ENCODE peak calls at places on chromosome 15, in nine cellular contexts. T is ovary, H is colonic mucosa, G is cardiac muscle cell, O is kidney, S is heart right ventricle, Q is adrenal gland, B is uterus, K is spleen. P is an unnamed sample.
A peak's percentile ranks its signal among the peaks of the same experiment; 100 is the strongest.

GRCh38 chr15:32765236-32765635 is 47.4 kb downstream of the GREM1 start:
- DNase-seq in O (no peak), S (no peak), Q (no peak), G (no peak), T (no peak), K (no peak), H (no peak), B (no peak), P (no peak)

GRCh38 chr15:88057836-88058235 is 198.7 kb downstream of the NTRK3 start:
- DNase-seq in O (no peak), H (no peak), S (no peak), T (no peak), Q (no peak), K (no peak), G (no peak), B (no peak), P (no peak)

GRCh38 chr15:60135961-60136360 is 131.8 kb downstream of the FOXB1 start:
- DNase-seq in Q (no peak), B (no peak), H (no peak), S (no peak), T (no peak), K (no peak), G (no peak), O (no peak), P (no peak)

GRCh38 chr15:94972314-94972713 is 741.0 kb downstream of the MCTP2 start:
- DNase-seq in G (peak; percentile 2), Q (no peak), T (no peak), B (no peak), K (no peak), H (no peak), O (no peak), S (no peak), P (no peak)

GRCh38 chr15:82851981-82852511 is 42.6 kb downstream of the WHAMM start:
- DNase-seq in O (peak; percentile 61), Q (no peak), T (no peak), H (no peak), S (no peak), K (no peak), G (no peak), B (no peak), P (peak; percentile 42)

GRCh38 chr15:73897441-73898261 is 24.3 kb downstream of the TBC1D21 start:
- DNase-seq in K (peak; percentile 88), B (peak; percentile 23), O (peak; percentile 71), G (peak; percentile 83), T (no peak), Q (peak; percentile 65), S (peak; percentile 44), H (peak; percentile 32), P (no peak)

GRCh38 chr15:71083349-71083748 is 31.9 kb upstream of the THSD4 start:
- DNase-seq in K (no peak), H (no peak), O (no peak), S (peak; percentile 49), G (peak; percentile 65), Q (peak; percentile 15), B (peak; percentile 57), T (peak; percentile 37), P (no peak)

GRCh38 chr15:56984681-56985515 is 66.5 kb downstream of the TCF12 start:
- DNase-seq in H (no peak), Q (no peak), B (no peak), O (no peak), G (peak; percentile 45), T (no peak), K (no peak), S (no peak), P (no peak)

GRCh38 chr15:38682861-38683260 is 118.2 kb upstream of the RASGRP1 start:
- DNase-seq in K (no peak), T (no peak), G (no peak), O (no peak), H (no peak), Q (no peak), B (no peak), S (no peak), P (no peak)

GRCh38 chr15:63322541-63322940 is 45.1 kb downstream of the APH1B start:
- DNase-seq in G (peak; percentile 53), H (no peak), Q (peak; percentile 22), O (no peak), T (peak; percentile 19), S (peak; percentile 26), K (no peak), B (no peak), P (peak; percentile 75)

GRCh38 chr15:99014803-99015676 is 7.4 kb upstream of the PGPEP1L start:
- DNase-seq in G (peak; percentile 52), B (peak; percentile 65), O (peak; percentile 90), Q (peak; percentile 81), K (peak; percentile 84), T (peak; percentile 73), H (peak; percentile 57), S (peak; percentile 32), P (peak; percentile 80)

DNA sequence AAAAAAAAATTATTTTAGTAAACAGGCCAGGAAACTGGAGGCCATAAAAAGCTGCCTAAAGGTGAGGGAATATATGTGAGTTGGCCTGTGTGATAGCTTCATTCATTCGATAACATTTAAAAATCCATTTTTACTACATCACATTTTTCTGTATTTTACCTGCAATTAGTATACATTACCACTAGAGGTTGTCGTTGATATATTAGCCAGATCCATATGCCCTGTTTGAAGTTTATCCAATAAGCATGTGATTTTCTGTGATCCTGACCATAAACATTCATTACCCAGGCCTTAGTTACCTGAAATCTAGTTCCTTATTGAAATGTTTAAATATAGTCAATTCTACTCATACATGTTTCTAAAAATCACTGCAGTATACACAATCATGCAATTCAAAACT is 71.4 kb downstream of the ARNT2 start:
- DNase-seq in O (no peak), T (no peak), Q (no peak), K (no peak), B (no peak), G (no peak), H (no peak), S (no peak), P (no peak)
- TF ChIP-seq CTCF in O (no peak), T (no peak), Q (no peak), K (no peak), B (no peak), G (peak; percentile 14), H (no peak), S (no peak), P (no peak)

GRCh38 chr15:36970522-36970921 is 129.8 kb downstream of the MEIS2 start:
- DNase-seq in T (no peak), B (no peak), O (no peak), Q (no peak), S (no peak), G (no peak), K (no peak), H (peak; percentile 18), P (no peak)

GRCh38 chr15:36966704-36967103 is 133.6 kb downstream of the MEIS2 start:
- DNase-seq in H (no peak), K (no peak), S (peak; percentile 42), Q (no peak), T (no peak), O (no peak), G (no peak), B (peak; percentile 17), P (no peak)

GRCh38 chr15:36965561-36966342 is 134.6 kb downstream of the MEIS2 start:
- DNase-seq in T (no peak), Q (no peak), B (peak; percentile 32), G (peak; percentile 76), O (no peak), S (no peak), H (no peak), K (no peak), P (no peak)

GRCh38 chr15:36964626-36965025 is 135.7 kb downstream of the MEIS2 start:
- DNase-seq in K (no peak), O (no peak), Q (no peak), T (no peak), S (no peak), H (no peak), G (no peak), B (no peak), P (no peak)

GRCh38 chr15:36967929-36968328 is 132.4 kb downstream of the MEIS2 start:
- DNase-seq in Q (no peak), H (no peak), G (no peak), B (no peak), T (no peak), O (no peak), S (no peak), K (no peak), P (no peak)
- H3K36me3 ChIP-seq in Q (no peaks in the 10 kb centered on the region), H (no peaks in the 10 kb centered on the region), G (peaks cover 15% of the 10 kb centered on the region), B (no peaks in the 10 kb centered on the region), T (no peaks in the 10 kb centered on the region), O (no peaks in the 10 kb centered on the region), S (no peaks in the 10 kb centered on the region), K (no peaks in the 10 kb centered on the region), P (no peaks in the 10 kb centered on the region)

GRCh38 chr15:91068966-91069365 is 31.1 kb upstream of the SV2B start:
- DNase-seq in T (no peak), S (no peak), O (no peak), G (no peak), Q (no peak), B (no peak), K (no peak), H (no peak), P (no peak)
- TF ChIP-seq CTCF in T (no peak), S (no peak), O (no peak), G (no peak), Q (no peak), B (no peak), K (no peak), H (no peak), P (no peak)

DNA sequence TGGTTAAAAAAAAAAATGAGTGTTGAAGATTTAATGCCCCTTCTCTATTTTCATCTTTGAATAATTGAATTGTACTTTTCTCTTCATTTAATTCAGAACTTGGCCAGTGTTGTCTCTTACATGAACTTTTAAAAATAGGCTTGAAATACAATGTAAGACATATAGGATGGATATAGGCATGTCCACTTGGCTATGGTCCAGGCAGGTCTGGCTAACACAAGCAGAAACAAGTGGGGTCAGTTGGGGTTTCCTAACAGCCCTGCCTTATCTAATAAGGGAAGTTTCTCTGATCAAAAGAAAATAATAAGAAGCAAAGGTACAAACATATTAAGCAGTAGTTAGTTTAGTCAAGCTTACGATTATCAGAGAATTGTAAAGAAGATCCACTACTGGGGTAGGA is 19.1 kb upstream of the PAK6 start:
- DNase-seq in H (no peak), O (no peak), T (no peak), Q (no peak), B (no peak), S (no peak), G (no peak), K (no peak), P (no peak)
- H3K36me3 ChIP-seq in H (no peaks in the 10 kb centered on the region), O (no peaks in the 10 kb centered on the region), T (no peaks in the 10 kb centered on the region), Q (no peaks in the 10 kb centered on the region), B (no peaks in the 10 kb centered on the region), S (no peaks in the 10 kb centered on the region), G (peaks cover 6% of the 10 kb centered on the region), K (no peaks in the 10 kb centered on the region), P (no peaks in the 10 kb centered on the region)

GRCh38 chr15:100919481-100920405 is 586 bp downstream of the LRRK1 start:
- DNase-seq in H (no peak), K (peak; percentile 90), Q (no peak), O (no peak), S (no peak), B (peak; percentile 34), G (peak; percentile 40), T (peak; percentile 31), P (no peak)
- TF ChIP-seq CTCF in H (no peak), K (no peak), Q (no peak), O (no peak), S (no peak), B (no peak), G (no peak), T (no peak), P (no peak)

P was measured in sigmoid colon.